ENCODE peak calls at places on chromosome 12, in five cellular contexts. One of them, this sample, is unnamed.

GRCh38 chr12:74541074-74541473 is 3.4 kb downstream of the ATXN7L3B start:
- DNase-seq in activated CD4-positive, alpha-beta T cell treated with anti-CD3 and anti-CD28 coated beads for 48 hours: no peak
- DNase-seq in AG20443: no peak
- DNase-seq in SW480: no peak
- DNase-seq in NCI-H2081: no peak
- DNase-seq in this sample: no peak

GRCh38 chr12:127629066-127629820 is 637.7 kb upstream of the TMEM132C start:
- DNase-seq in activated CD4-positive, alpha-beta T cell treated with anti-CD3 and anti-CD28 coated beads for 48 hours: no peak
- DNase-seq in SW480: no peak
- DNase-seq in NCI-H2081: peak
- DNase-seq in AG20443: no peak
- DNase-seq in this sample: peak

GRCh38 chr12:19382111-19382526 is 57.2 kb upstream of the AEBP2 start:
- DNase-seq in NCI-H2081: no peak
- DNase-seq in SW480: peak
- DNase-seq in AG20443: peak
- DNase-seq in activated CD4-positive, alpha-beta T cell treated with anti-CD3 and anti-CD28 coated beads for 48 hours: peak
- DNase-seq in this sample: peak

GRCh38 chr12:117441751-117442150 is 80.3 kb upstream of the NOS1 start:
- DNase-seq in AG20443: peak
- DNase-seq in activated CD4-positive, alpha-beta T cell treated with anti-CD3 and anti-CD28 coated beads for 48 hours: no peak
- DNase-seq in SW480: no peak
- DNase-seq in NCI-H2081: no peak
- DNase-seq in this sample: no peak

GRCh38 chr12:126347421-126347820 is 1282.2 kb downstream of the AACS start:
- DNase-seq in SW480: no peak
- DNase-seq in AG20443: no peak
- DNase-seq in activated CD4-positive, alpha-beta T cell treated with anti-CD3 and anti-CD28 coated beads for 48 hours: peak
- DNase-seq in NCI-H2081: no peak
- DNase-seq in this sample: no peak

GRCh38 chr12:71007736-71008449 is 87.4 kb upstream of the PTPRR start:
- DNase-seq in activated CD4-positive, alpha-beta T cell treated with anti-CD3 and anti-CD28 coated beads for 48 hours: no peak
- DNase-seq in AG20443: peak
- DNase-seq in SW480: no peak
- DNase-seq in NCI-H2081: no peak
- DNase-seq in this sample: no peak

GRCh38 chr12:93039062-93039461 is 110.0 kb upstream of the EEA1 start:
- DNase-seq in AG20443: no peak
- DNase-seq in SW480: no peak
- DNase-seq in activated CD4-positive, alpha-beta T cell treated with anti-CD3 and anti-CD28 coated beads for 48 hours: no peak
- DNase-seq in NCI-H2081: no peak
- DNase-seq in this sample: no peak

GRCh38 chr12:46774011-46774633 is 51.7 kb downstream of the SLC38A4 start:
- DNase-seq in SW480: peak
- DNase-seq in NCI-H2081: no peak
- DNase-seq in activated CD4-positive, alpha-beta T cell treated with anti-CD3 and anti-CD28 coated beads for 48 hours: no peak
- DNase-seq in AG20443: peak
- DNase-seq in this sample: peak

GRCh38 chr12:128365831-128366231 is 98.9 kb downstream of the TMEM132C start:
- DNase-seq in NCI-H2081: no peak
- DNase-seq in AG20443: no peak
- DNase-seq in SW480: no peak
- DNase-seq in activated CD4-positive, alpha-beta T cell treated with anti-CD3 and anti-CD28 coated beads for 48 hours: no peak
- DNase-seq in this sample: no peak

GRCh38 chr12:77537648-77538047 is 293.0 kb upstream of the NAV3 start:
- DNase-seq in NCI-H2081: no peak
- DNase-seq in activated CD4-positive, alpha-beta T cell treated with anti-CD3 and anti-CD28 coated beads for 48 hours: no peak
- DNase-seq in SW480: no peak
- DNase-seq in AG20443: no peak
- DNase-seq in this sample: peak